ENCODE peak calls at places on chromosomes 5 and 9, in eight cellular contexts. H is sigmoid colon; C is spleen; I is testis; W is CD4-positive, CD25-positive, alpha-beta regulatory T cell; P is psoas muscle; U is HCT116; V is heart right ventricle. N is an unnamed sample.

GRCh38 chr5:133265257-133265656 is 213.4 kb downstream of the HSPA4 start:
- DNase-seq in H (no peak), W (no peak), C (no peak), V (no peak), I (no peak), P (no peak), U (no peak), N (no peak)

GRCh38 chr9:34417734-34418133 is 40.6 kb downstream of the FAM219A start:
- DNase-seq in H (no peak), W (no peak), V (no peak), U (no peak), C (no peak), I (no peak), P (no peak), N (no peak)

GRCh38 chr9:14209399-14209990 is 104.4 kb downstream of the NFIB start:
- DNase-seq in H (no peak), P (no peak), I (no peak), V (no peak), C (no peak), W (no peak), U (no peak), N (no peak)

GRCh38 chr9:32468740-32469139 is 57.3 kb downstream of the RIGI start:
- DNase-seq in I (no peak), H (no peak), P (no peak), W (no peak), C (no peak), V (no peak), U (no peak), N (no peak)

GRCh38 chr9:73042155-73042554 is 89.3 kb upstream of the ALDH1A1 start:
- DNase-seq in P (no peak), I (no peak), H (no peak), W (no peak), U (no peak), V (no peak), C (no peak), N (no peak)

GRCh38 chr9:120928720-120929389 is 2.3 kb upstream of the TRAF1 start:
- DNase-seq in H (peak; percentile 88), C (peak; percentile 98), P (peak; percentile 80), W (peak; percentile 86), I (peak; percentile 74), U (no peak), V (peak; percentile 84), N (no peak)

GRCh38 chr9:73745598-73745997 is 593.9 kb downstream of the ANXA1 start:
- DNase-seq in U (no peak), C (no peak), W (no peak), I (no peak), P (no peak), V (no peak), H (no peak), N (no peak)

GRCh38 chr5:177606071-177607051 is 6.4 kb downstream of the B4GALT7 start:
- DNase-seq in C (no peak), P (no peak), U (no peak), W (no peak), V (no peak), H (no peak), I (peak; percentile 39), N (peak; percentile 60)

GRCh38 chr5:61262080-61262479 is 70.0 kb upstream of the ZSWIM6 start:
- DNase-seq in U (no peak), I (no peak), V (no peak), W (no peak), P (no peak), C (no peak), H (no peak), N (no peak)

GRCh38 chr5:140571105-140571504 is 6.5 kb downstream of the SLC35A4 start:
- DNase-seq in I (no peak), V (peak; percentile 62), C (no peak), P (no peak), W (no peak), H (peak; percentile 71), U (no peak), N (no peak)

GRCh38 chr5:108814551-108814950 is 66.9 kb downstream of the FER start:
- DNase-seq in V (no peak), C (no peak), U (no peak), W (no peak), H (no peak), P (no peak), I (no peak), N (no peak)

GRCh38 chr5:108820983-108821382 is 73.3 kb downstream of the FER start:
- DNase-seq in P (no peak), H (no peak), I (no peak), C (no peak), V (no peak), W (no peak), U (no peak), N (no peak)

GRCh38 chr5:108822211-108822947 is 74.7 kb downstream of the FER start:
- DNase-seq in W (no peak), H (no peak), P (no peak), V (no peak), U (no peak), C (no peak), I (no peak), N (no peak)

GRCh38 chr5:108818613-108819272 is 71.0 kb downstream of the FER start:
- DNase-seq in I (no peak), P (no peak), H (no peak), W (peak; percentile 28), C (no peak), V (no peak), U (no peak), N (no peak)
- H3K27ac ChIP-seq in I (no peak overlapping the region), P (no peak overlapping the region), H (no peak overlapping the region), W (no peak overlapping the region), C (no peak overlapping the region), V (no peak overlapping the region), U (no peak overlapping the region), N (no peak overlapping the region)

GRCh38 chr9:132267660-132268059 is 87.1 kb downstream of the SETX start:
- DNase-seq in P (no peak), I (peak; percentile 6), U (no peak), H (no peak), W (no peak), C (no peak), V (no peak), N (no peak)

GRCh38 chr9:132266017-132266416 is 88.8 kb downstream of the SETX start:
- DNase-seq in H (no peak), C (no peak), U (no peak), W (no peak), P (no peak), V (no peak), I (no peak), N (no peak)

GRCh38 chr9:132268725-132269352 is 85.9 kb downstream of the SETX start:
- DNase-seq in W (peak; percentile 77), U (peak; percentile 43), C (peak; percentile 84), I (peak; percentile 81), H (peak; percentile 78), V (peak; percentile 66), P (peak; percentile 54), N (no peak)
- H3K27ac ChIP-seq in W (no peak overlapping the region), U (peak overlapping the region; percentile 97), C (no peak overlapping the region), I (no peak overlapping the region), H (no peak overlapping the region), V (no peak overlapping the region), P (peak overlapping the region; percentile 67), N (peak overlapping the region; percentile 62)

GRCh38 chr5:69007086-69007672 is 86.6 kb upstream of the SLC30A5 start:
- DNase-seq in C (no peak), I (no peak), U (no peak), V (no peak), H (no peak), W (no peak), P (no peak), N (no peak)
- H3K27ac ChIP-seq in C (no peak overlapping the region), I (no peak overlapping the region), U (no peak overlapping the region), V (no peak overlapping the region), H (peak overlapping the region; percentile 42), W (no peak overlapping the region), P (no peak overlapping the region), N (no peak overlapping the region)

GRCh38 chr5:65928341-65928752 is 2.0 kb downstream of the ERBIN start:
- DNase-seq in W (peak; percentile 20), H (no peak), V (no peak), U (no peak), I (no peak), P (no peak), C (no peak), N (no peak)
- H3K27ac ChIP-seq in W (peak overlapping the region; percentile 95), H (peak overlapping the region; percentile 99), V (peak overlapping the region; percentile 100), U (no peak overlapping the region), I (peak overlapping the region; percentile 9), P (peak overlapping the region; percentile 100), C (no peak overlapping the region), N (peak overlapping the region; percentile 96)

GRCh38 chr5:67003906-67004729 is 192.5 kb downstream of the CD180 start:
- DNase-seq in C (peak; percentile 91), I (peak; percentile 92), U (peak; percentile 53), P (peak; percentile 81), W (peak; percentile 94), H (peak; percentile 90), V (peak; percentile 80), N (peak; percentile 95)

GRCh38 chr5:67002832-67003231 is 193.8 kb downstream of the CD180 start:
- DNase-seq in V (no peak), H (no peak), I (no peak), C (no peak), P (no peak), W (no peak), U (no peak), N (no peak)

GRCh38 chr5:67000794-67001475 is 195.7 kb downstream of the CD180 start:
- DNase-seq in P (no peak), C (no peak), W (no peak), U (no peak), H (no peak), I (no peak), V (no peak), N (no peak)

GRCh38 chr5:67004730-67005350 is 191.8 kb downstream of the CD180 start:
- DNase-seq in V (no peak), U (no peak), W (no peak), I (no peak), P (no peak), H (no peak), C (no peak), N (no peak)

GRCh38 chr5:67003373-67003905 is 193.2 kb downstream of the CD180 start:
- DNase-seq in W (no peak), C (no peak), U (no peak), I (no peak), H (no peak), V (no peak), P (no peak), N (no peak)
- H3K27ac ChIP-seq in W (peak overlapping the region; percentile 83), C (peak overlapping the region; percentile 85), U (no peak overlapping the region), I (peak overlapping the region; percentile 69), H (peak overlapping the region; percentile 87), V (peak overlapping the region; percentile 90), P (peak overlapping the region; percentile 88), N (peak overlapping the region; percentile 99)

DNA sequence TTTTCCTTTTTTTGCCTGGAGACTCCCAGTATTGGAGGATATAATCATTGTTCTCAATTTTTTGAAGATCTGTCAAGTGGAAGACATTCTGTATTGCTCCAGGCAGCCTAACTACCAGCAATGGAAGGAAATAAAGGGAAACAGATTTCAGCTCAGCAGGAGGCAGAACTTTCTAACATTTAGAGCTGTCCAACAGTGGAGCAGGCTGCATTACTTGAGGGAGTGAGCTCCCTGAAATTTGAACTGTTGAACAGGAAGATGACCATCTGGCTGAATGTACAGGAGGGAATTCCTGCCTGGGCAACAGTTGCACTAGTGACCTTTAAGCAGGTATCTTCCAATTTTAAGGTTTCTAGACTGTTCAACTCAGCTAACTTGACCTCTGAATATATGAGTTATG is 1.1 kb upstream of the GAPVD1 start:
- DNase-seq in W (no peak), V (no peak), C (no peak), H (no peak), I (no peak), P (no peak), U (no peak), N (no peak)
- H3K27ac ChIP-seq in W (no peak overlapping the region), V (peak overlapping the region; percentile 95), C (no peak overlapping the region), H (peak overlapping the region; percentile 88), I (no peak overlapping the region), P (peak overlapping the region; percentile 95), U (no peak overlapping the region), N (no peak overlapping the region)